ENCODE peak calls at places on chromosome 15, in seven cellular contexts. One of them, this sample, is unnamed.

GRCh38 chr15:81653259-81653658 is 279.2 kb upstream of the TMC3 start:
- DNase-seq in HepG2: no peak
- DNase-seq in SK-N-SH: no peak
- DNase-seq in GM12892: no peak
- DNase-seq in H1: no peak
- DNase-seq in GM12878: peak
- DNase-seq in K562: no peak
- DNase-seq in this sample: no peak

GRCh38 chr15:68479406-68479805 is 47.4 kb upstream of the ITGA11 start:
- DNase-seq in K562: no peak
- DNase-seq in GM12878: no peak
- DNase-seq in HepG2: no peak
- DNase-seq in H1: no peak
- DNase-seq in SK-N-SH: no peak
- DNase-seq in GM12892: no peak
- DNase-seq in this sample: no peak

GRCh38 chr15:86197770-86198169 is 118.1 kb downstream of the AGBL1 start:
- DNase-seq in GM12892: no peak
- DNase-seq in GM12878: no peak
- DNase-seq in K562: no peak
- DNase-seq in SK-N-SH: no peak
- DNase-seq in H1: no peak
- DNase-seq in HepG2: no peak
- DNase-seq in this sample: no peak

GRCh38 chr15:25238126-25238525 is 200.7 kb downstream of the UBE3A start:
- DNase-seq in GM12878: no peak
- DNase-seq in GM12892: no peak
- DNase-seq in SK-N-SH: no peak
- DNase-seq in HepG2: no peak
- DNase-seq in H1: no peak
- DNase-seq in K562: no peak
- DNase-seq in this sample: no peak

GRCh38 chr15:32723171-32723948 is 5.6 kb downstream of the GREM1 start:
- DNase-seq in GM12892: no peak
- DNase-seq in H1: no peak
- DNase-seq in GM12878: peak
- DNase-seq in K562: no peak
- DNase-seq in SK-N-SH: no peak
- DNase-seq in HepG2: no peak
- DNase-seq in this sample: peak

GRCh38 chr15:81897011-81897677 is 148.7 kb downstream of the MEX3B start:
- DNase-seq in H1: no peak
- DNase-seq in SK-N-SH: no peak
- DNase-seq in K562: no peak
- DNase-seq in GM12892: no peak
- DNase-seq in GM12878: no peak
- DNase-seq in HepG2: no peak
- DNase-seq in this sample: no peak

GRCh38 chr15:43488790-43489585 is 4.0 kb downstream of the TP53BP1 start:
- DNase-seq in H1: no peak
- DNase-seq in HepG2: no peak
- DNase-seq in SK-N-SH: no peak
- DNase-seq in K562: no peak
- DNase-seq in GM12892: no peak
- DNase-seq in GM12878: no peak
- DNase-seq in this sample: no peak

GRCh38 chr15:29612096-29612495 is 210.2 kb downstream of the TJP1 start:
- DNase-seq in H1: peak
- DNase-seq in GM12878: no peak
- DNase-seq in K562: no peak
- DNase-seq in GM12892: no peak
- DNase-seq in SK-N-SH: no peak
- DNase-seq in HepG2: no peak
- DNase-seq in this sample: no peak

GRCh38 chr15:34721802-34722795 is 32.7 kb downstream of the GJD2 start:
- DNase-seq in GM12878: no peak
- DNase-seq in H1: peak
- DNase-seq in GM12892: peak
- DNase-seq in SK-N-SH: peak
- DNase-seq in HepG2: peak
- DNase-seq in K562: no peak
- DNase-seq in this sample: no peak

GRCh38 chr15:76576526-76577279 is 240.1 kb downstream of the ISL2 start:
- DNase-seq in GM12878: peak
- DNase-seq in K562: no peak
- DNase-seq in H1: no peak
- DNase-seq in GM12892: no peak
- DNase-seq in HepG2: peak
- DNase-seq in SK-N-SH: no peak
- DNase-seq in this sample: no peak

GRCh38 chr15:84631706-84632272 is 22.3 kb downstream of the WDR73 start:
- DNase-seq in H1: no peak
- DNase-seq in HepG2: peak
- DNase-seq in GM12878: no peak
- DNase-seq in K562: peak
- DNase-seq in SK-N-SH: no peak
- DNase-seq in GM12892: no peak
- DNase-seq in this sample: no peak

GRCh38 chr15:48332642-48333034 is 1.4 kb downstream of the DUT start:
- DNase-seq in SK-N-SH: no peak
- DNase-seq in K562: no peak
- DNase-seq in GM12892: no peak
- DNase-seq in H1: no peak
- DNase-seq in GM12878: no peak
- DNase-seq in HepG2: no peak
- DNase-seq in this sample: no peak

GRCh38 chr15:77538011-77538410 is 94.7 kb downstream of the LINGO1 start:
- DNase-seq in H1: no peak
- DNase-seq in GM12878: peak
- DNase-seq in SK-N-SH: no peak
- DNase-seq in K562: no peak
- DNase-seq in GM12892: peak
- DNase-seq in HepG2: no peak
- DNase-seq in this sample: peak

GRCh38 chr15:83204697-83205096 is 2.9 kb downstream of the HDGFL3 start:
- DNase-seq in GM12892: no peak
- DNase-seq in SK-N-SH: no peak
- DNase-seq in H1: no peak
- DNase-seq in K562: no peak
- DNase-seq in HepG2: no peak
- DNase-seq in GM12878: no peak
- DNase-seq in this sample: no peak

GRCh38 chr15:61668444-61668843 is 391.8 kb downstream of the VPS13C start:
- DNase-seq in GM12878: no peak
- DNase-seq in K562: peak
- DNase-seq in HepG2: no peak
- DNase-seq in GM12892: no peak
- DNase-seq in H1: no peak
- DNase-seq in SK-N-SH: no peak
- DNase-seq in this sample: no peak

GRCh38 chr15:88036154-88036839 is 220.2 kb downstream of the NTRK3 start:
- DNase-seq in HepG2: no peak
- DNase-seq in SK-N-SH: no peak
- DNase-seq in H1: no peak
- DNase-seq in K562: no peak
- DNase-seq in GM12878: no peak
- DNase-seq in GM12892: no peak
- DNase-seq in this sample: no peak

GRCh38 chr15:60083318-60083717 is 79.2 kb downstream of the FOXB1 start:
- DNase-seq in SK-N-SH: no peak
- DNase-seq in GM12892: no peak
- DNase-seq in GM12878: no peak
- DNase-seq in K562: no peak
- DNase-seq in H1: no peak
- DNase-seq in HepG2: no peak
- DNase-seq in this sample: no peak

GRCh38 chr15:92715753-92716152 is 60.2 kb upstream of the FAM174B start:
- DNase-seq in H1: no peak
- DNase-seq in GM12878: no peak
- DNase-seq in HepG2: no peak
- DNase-seq in K562: no peak
- DNase-seq in GM12892: no peak
- DNase-seq in SK-N-SH: no peak
- DNase-seq in this sample: no peak

GRCh38 chr15:96362759-96363678 is 32.5 kb downstream of the NR2F2 start:
- DNase-seq in SK-N-SH: peak
- DNase-seq in GM12878: no peak
- DNase-seq in GM12892: no peak
- DNase-seq in HepG2: no peak
- DNase-seq in H1: no peak
- DNase-seq in K562: no peak
- DNase-seq in this sample: no peak

GRCh38 chr15:69031013-69032001 is 16.8 kb downstream of the NOX5 start:
- DNase-seq in SK-N-SH: peak
- DNase-seq in K562: peak
- DNase-seq in H1: peak
- DNase-seq in HepG2: no peak
- DNase-seq in GM12892: no peak
- DNase-seq in GM12878: no peak
- DNase-seq in this sample: peak

GRCh38 chr15:100779331-100780207 is 100.1 kb upstream of the ALDH1A3 start:
- DNase-seq in GM12892: no peak
- DNase-seq in GM12878: no peak
- DNase-seq in K562: no peak
- DNase-seq in H1: no peak
- DNase-seq in HepG2: no peak
- DNase-seq in SK-N-SH: no peak
- DNase-seq in this sample: no peak

GRCh38 chr15:82936966-82937647 is 15.4 kb downstream of the HOMER2 start:
- DNase-seq in SK-N-SH: no peak
- DNase-seq in GM12878: no peak
- DNase-seq in HepG2: peak
- DNase-seq in K562: no peak
- DNase-seq in GM12892: no peak
- DNase-seq in H1: no peak
- DNase-seq in this sample: no peak

GRCh38 chr15:87681054-87681453 is 575.5 kb downstream of the NTRK3 start:
- DNase-seq in GM12892: no peak
- DNase-seq in SK-N-SH: no peak
- DNase-seq in K562: no peak
- DNase-seq in H1: no peak
- DNase-seq in HepG2: no peak
- DNase-seq in GM12878: no peak
- DNase-seq in this sample: no peak

GRCh38 chr15:40232625-40233070 is 6.2 kb upstream of the PAK6 start:
- DNase-seq in GM12892: no peak
- DNase-seq in GM12878: no peak
- DNase-seq in H1: no peak
- DNase-seq in HepG2: no peak
- DNase-seq in K562: no peak
- DNase-seq in SK-N-SH: no peak
- DNase-seq in this sample: no peak
- TF ChIP-seq TAF1 in GM12892: no peak
- TF ChIP-seq TAF1 in GM12878: no peak
- TF ChIP-seq TAF1 in H1: no peak
- TF ChIP-seq TAF1 in HepG2: no peak
- TF ChIP-seq TAF1 in K562: no peak
- TF ChIP-seq TAF1 in SK-N-SH: no peak
- TF ChIP-seq TAF1 in this sample: no peak

DNA sequence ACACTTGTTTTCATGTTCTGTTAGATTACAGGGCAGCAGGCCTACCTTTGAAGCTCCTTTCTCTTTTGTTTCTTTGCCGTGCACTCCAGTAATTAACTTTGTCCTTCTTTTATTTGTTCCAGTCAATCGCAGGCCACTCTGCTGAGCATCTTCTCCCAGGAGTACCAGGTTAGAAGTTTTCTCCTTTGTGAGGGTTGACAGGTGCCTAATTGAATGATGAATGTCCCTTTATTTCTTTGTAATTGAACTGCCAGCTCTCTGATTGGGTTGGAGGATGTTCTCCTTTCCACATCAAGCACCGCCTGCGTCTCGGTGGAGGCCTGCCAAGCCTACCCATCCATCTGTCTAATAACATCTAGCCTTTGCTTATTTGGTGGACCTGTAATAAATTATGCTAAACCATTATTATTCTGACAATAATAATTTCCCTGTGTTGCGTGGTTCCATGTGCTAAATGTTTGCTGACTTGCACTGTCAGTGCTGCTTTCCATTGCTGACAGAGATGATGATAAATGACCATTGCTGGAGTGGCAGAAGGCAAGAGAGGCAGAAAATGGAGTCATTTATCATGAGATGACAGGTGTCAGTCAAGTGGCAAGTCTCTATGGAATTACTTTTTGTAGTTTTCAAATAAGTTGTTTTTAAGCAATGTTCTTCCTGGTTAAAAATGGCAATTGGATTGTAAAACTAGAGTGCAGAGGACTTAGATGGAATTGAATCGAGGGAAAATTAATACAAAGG is 64.9 kb downstream of the CDIN1 start:
- DNase-seq in GM12878: no peak
- DNase-seq in K562: no peak
- DNase-seq in HepG2: no peak
- DNase-seq in H1: no peak
- DNase-seq in GM12892: no peak
- DNase-seq in SK-N-SH: no peak
- DNase-seq in this sample: no peak
- TF ChIP-seq TAF1 in GM12878: no peak
- TF ChIP-seq TAF1 in K562: no peak
- TF ChIP-seq TAF1 in HepG2: no peak
- TF ChIP-seq TAF1 in H1: no peak
- TF ChIP-seq TAF1 in GM12892: no peak
- TF ChIP-seq TAF1 in SK-N-SH: no peak
- TF ChIP-seq TAF1 in this sample: no peak

DNA sequence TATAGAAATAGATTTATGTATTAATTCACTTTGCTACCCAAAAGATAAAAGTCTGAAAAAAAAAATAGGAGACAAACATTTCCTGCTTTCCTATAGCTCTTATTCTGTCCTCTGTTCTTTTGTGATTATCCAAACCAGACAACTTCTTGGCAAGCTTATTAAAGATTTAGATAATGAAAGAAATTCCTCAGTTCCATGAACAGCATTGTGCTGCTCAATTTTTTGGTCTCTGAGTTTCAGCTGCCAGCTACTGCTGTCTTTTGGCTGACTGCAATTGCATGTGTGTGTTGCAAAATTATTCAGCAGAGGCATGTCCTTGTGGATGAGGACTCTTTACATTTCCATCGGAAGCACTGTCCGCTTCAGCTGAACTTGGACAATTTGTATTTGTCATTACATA is 397.3 kb upstream of the RASGRP1 start:
- DNase-seq in GM12878: no peak
- DNase-seq in H1: no peak
- DNase-seq in K562: no peak
- DNase-seq in GM12892: no peak
- DNase-seq in HepG2: no peak
- DNase-seq in SK-N-SH: no peak
- DNase-seq in this sample: no peak
- TF ChIP-seq TAF1 in GM12878: no peak
- TF ChIP-seq TAF1 in H1: no peak
- TF ChIP-seq TAF1 in K562: no peak
- TF ChIP-seq TAF1 in GM12892: no peak
- TF ChIP-seq TAF1 in HepG2: no peak
- TF ChIP-seq TAF1 in SK-N-SH: no peak
- TF ChIP-seq TAF1 in this sample: no peak

DNA sequence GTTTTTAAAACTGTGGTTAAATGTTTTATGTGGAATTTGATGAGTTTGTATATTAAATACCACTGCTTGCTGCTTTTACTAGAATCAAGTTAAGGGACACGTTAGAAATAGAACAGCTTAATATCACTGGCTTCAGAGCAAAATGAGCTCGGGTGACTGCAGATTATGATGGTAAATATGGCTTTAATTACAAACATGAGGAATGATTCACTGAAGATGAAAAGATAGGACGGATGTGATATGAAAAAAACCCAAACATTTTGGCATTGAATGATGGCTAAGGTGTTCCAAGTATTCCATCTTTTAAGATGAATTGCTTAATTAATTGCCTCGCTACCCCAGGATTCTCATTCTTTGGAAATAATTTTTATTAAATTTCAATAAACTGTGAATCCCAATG is 33.7 kb downstream of the SLC24A1 start:
- DNase-seq in H1: no peak
- DNase-seq in K562: no peak
- DNase-seq in HepG2: no peak
- DNase-seq in SK-N-SH: peak
- DNase-seq in GM12878: no peak
- DNase-seq in GM12892: no peak
- DNase-seq in this sample: no peak
- TF ChIP-seq TAF1 in H1: no peak
- TF ChIP-seq TAF1 in K562: no peak
- TF ChIP-seq TAF1 in HepG2: no peak
- TF ChIP-seq TAF1 in SK-N-SH: no peak
- TF ChIP-seq TAF1 in GM12878: no peak
- TF ChIP-seq TAF1 in GM12892: no peak
- TF ChIP-seq TAF1 in this sample: no peak